ENCODE peak calls at places on chromosomes 3 and 15, in seven cellular contexts. Q, E, H, J, B, U and N are unnamed samples.

GRCh38 chr3:190486201-190486865 is 27.6 kb upstream of the IL1RAP start:
- DNase-seq in Q (no peak), E (peak; percentile 32), H (no peak), J (no peak), B (no peak), U (no peak), N (no peak)

GRCh38 chr15:63296195-63296594 is 18.8 kb downstream of the APH1B start:
- DNase-seq in Q (no peak), E (no peak), H (no peak), J (no peak), B (no peak), U (no peak), N (no peak)

GRCh38 chr3:172717493-172718088 is 6.7 kb upstream of the NCEH1 start:
- DNase-seq in Q (no peak), E (no peak), H (no peak), J (no peak), B (no peak), U (no peak), N (no peak)

GRCh38 chr3:71563827-71564226 is 19.7 kb downstream of the FOXP1 start:
- DNase-seq in Q (no peak), E (no peak), H (no peak), J (no peak), B (no peak), U (no peak), N (no peak)

GRCh38 chr3:108001457-108001856 is 89.4 kb downstream of the CD47 start:
- DNase-seq in Q (no peak), E (peak; percentile 52), H (no peak), J (peak; percentile 34), B (peak; percentile 89), U (no peak), N (no peak)

GRCh38 chr3:135736740-135737139 is 228.8 kb upstream of the PPP2R3A start:
- DNase-seq in Q (no peak), E (no peak), H (peak; percentile 76), J (peak; percentile 5), B (peak; percentile 21), U (peak; percentile 39), N (peak; percentile 82)

GRCh38 chr3:154018100-154018696 is 103.0 kb upstream of the ARHGEF26 start:
- DNase-seq in Q (peak; percentile 37), E (peak; percentile 27), H (peak; percentile 77), J (peak; percentile 18), B (peak; percentile 14), U (peak; percentile 21), N (peak; percentile 70)

GRCh38 chr15:69089258-69089657 is 71.2 kb upstream of the GLCE start:
- DNase-seq in Q (no peak), E (no peak), H (peak; percentile 54), J (no peak), B (no peak), U (no peak), N (peak; percentile 56)

GRCh38 chr3:48112813-48113212 is 75.4 kb downstream of the CDC25A start:
- DNase-seq in Q (no peak), E (no peak), H (no peak), J (no peak), B (no peak), U (no peak), N (no peak)

GRCh38 chr15:97084650-97085049 is 754.1 kb downstream of the NR2F2 start:
- DNase-seq in Q (no peak), E (peak; percentile 91), H (no peak), J (no peak), B (no peak), U (no peak), N (no peak)

GRCh38 chr3:169694117-169694516 is 30.6 kb upstream of the MECOM start:
- DNase-seq in Q (no peak), E (no peak), H (no peak), J (peak; percentile 8), B (no peak), U (no peak), N (peak; percentile 62)

GRCh38 chr3:150497956-150498355 is 48.3 kb downstream of the SERP1 start:
- DNase-seq in Q (no peak), E (peak; percentile 45), H (no peak), J (peak; percentile 61), B (no peak), U (no peak), N (no peak)

GRCh38 chr15:90294601-90295269 is 29.3 kb downstream of the NGRN start:
- DNase-seq in Q (no peak), E (no peak), H (peak; percentile 46), J (no peak), B (no peak), U (no peak), N (no peak)

GRCh38 chr3:99637381-99638111 is 848 bp upstream of the COL8A1 start:
- DNase-seq in Q (peak; percentile 24), E (peak; percentile 78), H (no peak), J (peak; percentile 90), B (peak; percentile 4), U (no peak), N (peak; percentile 56)

GRCh38 chr15:74305687-74306086 is 61.8 kb downstream of the CYP11A1 start:
- DNase-seq in Q (no peak), E (no peak), H (no peak), J (no peak), B (no peak), U (no peak), N (no peak)

GRCh38 chr3:42745291-42745745 is 27.7 kb downstream of the CCDC13 start:
- DNase-seq in Q (no peak), E (no peak), H (no peak), J (no peak), B (no peak), U (no peak), N (no peak)

GRCh38 chr3:42745776-42746454 is 27.1 kb downstream of the CCDC13 start:
- DNase-seq in Q (no peak), E (no peak), H (peak; percentile 26), J (no peak), B (no peak), U (no peak), N (peak; percentile 52)

GRCh38 chr3:42747581-42747980 is 25.5 kb downstream of the CCDC13 start:
- DNase-seq in Q (no peak), E (no peak), H (peak; percentile 6), J (no peak), B (no peak), U (no peak), N (no peak)

GRCh38 chr3:42749025-42749752 is 23.9 kb downstream of the CCDC13 start:
- DNase-seq in Q (no peak), E (no peak), H (peak; percentile 21), J (no peak), B (no peak), U (no peak), N (no peak)

GRCh38 chr3:42746455-42747450 is 26.3 kb downstream of the CCDC13 start:
- DNase-seq in Q (no peak), E (peak; percentile 23), H (peak; percentile 22), J (peak; percentile 55), B (no peak), U (no peak), N (no peak)
- H2BK120ac ChIP-seq in Q (no peak overlapping the region), E (no peak overlapping the region), H (no peak overlapping the region), J (no peak overlapping the region), B (no peak overlapping the region), U (no peak overlapping the region), N (no peak overlapping the region)

DNA sequence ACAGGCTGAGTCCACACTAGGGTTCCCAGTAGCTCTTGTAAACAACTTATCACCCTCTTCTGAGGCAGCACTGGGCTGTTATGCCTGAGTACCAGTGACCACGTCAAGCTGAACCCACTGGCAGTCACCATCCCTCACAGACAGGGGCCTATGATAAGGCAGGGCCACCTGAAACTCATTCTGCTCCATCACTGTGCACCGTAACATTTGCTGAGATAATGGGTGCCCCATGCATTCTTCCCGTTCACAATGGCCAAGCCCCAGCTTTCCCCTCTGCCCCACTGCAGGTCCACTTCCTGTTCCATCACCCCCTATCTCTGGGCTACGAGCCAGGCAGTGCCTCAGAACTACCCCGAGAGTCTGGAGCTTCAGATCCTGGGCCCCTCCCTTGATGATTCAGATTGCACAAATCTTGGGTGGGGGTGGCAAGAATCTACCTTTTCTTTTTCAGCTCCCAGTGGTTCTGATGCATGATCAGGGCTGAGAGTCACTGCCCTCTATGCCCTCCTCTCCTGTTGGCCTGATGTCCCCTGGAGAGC is 158.0 kb downstream of the RAB11A start:
- DNase-seq in Q (no peak), E (no peak), H (no peak), J (no peak), B (no peak), U (no peak), N (no peak)
- H2BK120ac ChIP-seq in Q (no peak overlapping the region), E (no peak overlapping the region), H (no peak overlapping the region), J (no peak overlapping the region), B (no peak overlapping the region), U (peak overlapping the region; percentile 50), N (no peak overlapping the region)

DNA sequence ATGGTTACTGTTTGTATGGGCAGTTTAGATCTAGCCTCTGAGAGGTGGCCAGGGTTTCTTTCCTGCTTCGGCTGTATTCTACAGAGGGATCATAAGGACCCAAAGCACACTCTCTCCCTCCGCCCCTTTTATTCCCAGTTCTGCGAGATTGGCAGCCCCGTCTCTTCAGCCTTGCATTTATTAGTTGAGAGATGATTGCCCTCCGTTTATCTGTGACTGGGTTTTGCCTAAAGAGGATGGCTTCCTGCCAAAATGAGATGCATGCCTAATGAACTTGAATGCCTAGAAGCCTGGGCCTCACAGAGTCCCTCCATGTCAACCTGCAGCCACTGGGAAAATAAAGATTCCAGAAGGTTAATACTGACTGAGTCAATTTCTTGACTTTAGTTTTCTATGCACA is 97.0 kb upstream of the CHL1 start:
- DNase-seq in Q (no peak), E (no peak), H (no peak), J (no peak), B (no peak), U (no peak), N (no peak)
- H2BK120ac ChIP-seq in Q (no peak overlapping the region), E (no peak overlapping the region), H (no peak overlapping the region), J (no peak overlapping the region), B (no peak overlapping the region), U (no peak overlapping the region), N (no peak overlapping the region)

GRCh38 chr3:128348075-128348474 is 118.6 kb downstream of the DNAJB8 start:
- DNase-seq in Q (no peak), E (no peak), H (no peak), J (no peak), B (no peak), U (no peak), N (no peak)

GRCh38 chr3:128351476-128352085 is 115.1 kb downstream of the DNAJB8 start:
- DNase-seq in Q (no peak), E (no peak), H (no peak), J (no peak), B (no peak), U (no peak), N (no peak)

GRCh38 chr3:128348805-128349531 is 117.7 kb downstream of the DNAJB8 start:
- DNase-seq in Q (no peak), E (no peak), H (peak; percentile 43), J (peak; percentile 13), B (no peak), U (no peak), N (peak; percentile 59)

GRCh38 chr3:128352326-128352725 is 114.4 kb downstream of the DNAJB8 start:
- DNase-seq in Q (no peak), E (no peak), H (no peak), J (no peak), B (no peak), U (no peak), N (no peak)

DNA sequence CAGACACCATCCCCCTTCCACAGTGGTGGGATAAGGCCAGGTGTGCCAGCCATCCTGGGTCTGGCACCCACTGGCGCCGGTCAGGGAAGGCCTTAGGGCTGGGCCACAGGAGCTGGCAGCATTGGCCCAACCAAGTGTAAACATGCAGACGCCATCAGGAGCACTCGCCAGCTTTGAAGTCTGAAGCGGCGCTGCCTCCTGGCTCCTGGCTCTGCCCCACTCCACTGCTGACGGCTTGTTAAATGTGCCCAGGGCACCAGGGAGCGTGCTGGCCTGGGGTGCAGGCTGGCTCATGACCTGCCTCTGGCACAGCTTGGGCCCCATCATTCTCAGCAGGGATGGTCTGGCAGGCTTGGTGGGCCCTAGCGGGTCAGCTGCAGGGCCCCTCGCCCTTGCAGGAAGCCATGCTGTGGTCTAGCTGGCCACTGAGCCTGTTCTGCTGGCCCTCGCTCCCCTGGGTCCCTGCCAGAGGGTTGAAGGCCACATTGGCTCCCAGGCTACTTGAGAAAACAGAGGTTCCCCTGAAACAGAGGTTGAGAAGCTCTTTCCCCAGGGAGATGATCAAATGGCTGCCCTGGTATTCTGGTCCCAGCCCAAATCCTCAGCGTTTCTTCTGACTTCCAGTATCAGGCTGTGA is 116.6 kb downstream of the DNAJB8 start:
- DNase-seq in Q (no peak), E (no peak), H (no peak), J (no peak), B (no peak), U (no peak), N (no peak)
- H2BK120ac ChIP-seq in Q (no peak overlapping the region), E (no peak overlapping the region), H (no peak overlapping the region), J (no peak overlapping the region), B (no peak overlapping the region), U (no peak overlapping the region), N (no peak overlapping the region)